ENCODE peak calls at places on chromosomes 4 and X, in five cellular contexts. F is skeletal muscle cell, M is iPS DF 6.9, C is AG10803, H is trophoblast cell. R is an unnamed sample.

GRCh38 chr4:84913176-84913575 is 53.3 kb downstream of the WDFY3 start:
- DNase-seq in F (peak), M (no peak), C (peak), H (no peak), R (no peak)

GRCh38 chr4:4260185-4260751 is 12.2 kb upstream of the TMEM128 start:
- DNase-seq in F (no peak), M (no peak), C (peak), H (peak), R (peak)

GRCh38 chr4:168674077-168674747 is 177.4 kb downstream of the PALLD start:
- DNase-seq in F (peak), M (no peak), C (no peak), H (peak), R (no peak)

GRCh38 chr4:59223292-59223941 is 1976.7 kb upstream of the ADGRL3 start:
- DNase-seq in F (no peak), M (no peak), C (no peak), H (no peak), R (no peak)

GRCh38 chr4:55838356-55838755 is 15.1 kb upstream of the EXOC1 start:
- DNase-seq in F (no peak), M (no peak), C (peak), H (peak), R (no peak)

GRCh38 chrX:133215747-133216146 is 2.4 kb downstream of the TFDP3 start:
- DNase-seq in F (no peak), M (no peak), C (no peak), H (peak), R (no peak)

GRCh38 chr4:3123201-3123671 is 48.8 kb downstream of the HTT start:
- DNase-seq in F (no peak), M (no peak), C (peak), H (peak), R (no peak)

GRCh38 chr4:38125816-38126215 is 165.6 kb downstream of the PTTG2 start:
- DNase-seq in F (peak), M (no peak), C (no peak), H (no peak), R (no peak)

GRCh38 chr4:71456841-71457240 is 118.0 kb downstream of the SLC4A4 start:
- DNase-seq in F (peak), M (no peak), C (peak), H (peak), R (no peak)

GRCh38 chr4:94457692-94458106 is 6.0 kb downstream of the PDLIM5 start:
- DNase-seq in F (no peak), M (no peak), C (no peak), H (no peak), R (no peak)

GRCh38 chr4:57146444-57146843 is 36.3 kb upstream of the IGFBP7 start:
- DNase-seq in F (no peak), M (no peak), C (no peak), H (no peak), R (no peak)

GRCh38 chr4:143489116-143489515 is 24.4 kb upstream of the SMARCA5 start:
- DNase-seq in F (no peak), M (no peak), C (peak), H (peak), R (no peak)

GRCh38 chr4:25930722-25931354 is 16.8 kb downstream of the SMIM20 start:
- DNase-seq in F (no peak), M (no peak), C (no peak), H (no peak), R (no peak)

GRCh38 chr4:95761441-95761840 is 78.5 kb upstream of the PDHA2 start:
- DNase-seq in F (no peak), M (no peak), C (no peak), H (peak), R (no peak)

GRCh38 chrX:10582215-10582733 is 38.1 kb downstream of the MID1 start:
- DNase-seq in F (no peak), M (no peak), C (no peak), H (no peak), R (no peak)

GRCh38 chrX:16711219-16712115 is 1.0 kb downstream of the CTPS2 start:
- DNase-seq in F (no peak), M (no peak), C (no peak), H (no peak), R (no peak)

GRCh38 chrX:67587946-67588624 is 44.3 kb downstream of the AR start:
- DNase-seq in F (peak), M (no peak), C (no peak), H (no peak), R (no peak)

DNA sequence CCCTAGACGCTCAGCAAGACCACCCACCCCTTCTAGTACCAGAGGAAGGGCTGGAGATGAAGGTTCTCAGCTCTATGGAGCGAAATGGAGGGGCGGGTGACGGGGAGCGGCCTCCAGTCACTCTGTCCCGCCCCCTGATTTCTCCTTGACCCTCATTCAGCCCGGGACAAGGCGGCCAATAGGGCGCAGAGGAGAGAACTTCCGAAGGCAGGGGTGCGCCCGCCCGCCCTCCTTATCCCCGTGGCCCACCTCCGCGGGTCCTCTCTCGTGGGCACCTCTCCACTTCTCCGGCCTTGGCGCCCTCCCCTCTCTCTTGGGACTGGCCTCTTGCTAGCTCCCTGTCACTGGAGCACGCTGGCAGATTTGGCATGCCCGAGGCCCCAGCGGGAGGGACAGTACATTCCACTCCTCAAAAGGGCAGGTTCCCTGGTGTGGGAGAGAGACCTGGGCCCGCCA is 1.1 kb upstream of the SEPTIN6 start:
- DNase-seq in F (no peak), M (no peak), C (no peak), H (no peak), R (no peak)
- H3K4me3 ChIP-seq in F (no peak), M (peak), C (no peak), H (peak), R (peak)

GRCh38 chr4:44722001-44722400 is 4.4 kb downstream of the GNPDA2 start:
- DNase-seq in F (no peak), M (no peak), C (no peak), H (no peak), R (no peak)

GRCh38 chr4:44713125-44713524 is 13.2 kb downstream of the GNPDA2 start:
- DNase-seq in F (no peak), M (no peak), C (no peak), H (no peak), R (no peak)

GRCh38 chr4:44716597-44716996 is 9.8 kb downstream of the GNPDA2 start:
- DNase-seq in F (no peak), M (no peak), C (no peak), H (no peak), R (no peak)
- H3K4me3 ChIP-seq in F (no peak), M (no peak), C (no peak), H (no peak), R (no peak)

GRCh38 chr4:48490680-48491513 is 845 bp downstream of the ZAR1 start:
- DNase-seq in F (no peak), M (no peak), C (no peak), H (no peak), R (no peak)
- H3K4me3 ChIP-seq in F (no peak), M (peak), C (no peak), H (peak), R (no peak)

GRCh38 chr4:77849278-77849965 is 13.2 kb upstream of the MRPL1 start:
- DNase-seq in F (no peak), M (no peak), C (no peak), H (no peak), R (no peak)

GRCh38 chr4:77856152-77856551 is 6.5 kb upstream of the MRPL1 start:
- DNase-seq in F (no peak), M (no peak), C (no peak), H (no peak), R (no peak)

GRCh38 chr4:77852892-77853495 is 9.6 kb upstream of the MRPL1 start:
- DNase-seq in F (no peak), M (no peak), C (no peak), H (no peak), R (peak)

GRCh38 chr4:77859256-77859655 is 3.4 kb upstream of the MRPL1 start:
- DNase-seq in F (no peak), M (no peak), C (no peak), H (no peak), R (no peak)

DNA sequence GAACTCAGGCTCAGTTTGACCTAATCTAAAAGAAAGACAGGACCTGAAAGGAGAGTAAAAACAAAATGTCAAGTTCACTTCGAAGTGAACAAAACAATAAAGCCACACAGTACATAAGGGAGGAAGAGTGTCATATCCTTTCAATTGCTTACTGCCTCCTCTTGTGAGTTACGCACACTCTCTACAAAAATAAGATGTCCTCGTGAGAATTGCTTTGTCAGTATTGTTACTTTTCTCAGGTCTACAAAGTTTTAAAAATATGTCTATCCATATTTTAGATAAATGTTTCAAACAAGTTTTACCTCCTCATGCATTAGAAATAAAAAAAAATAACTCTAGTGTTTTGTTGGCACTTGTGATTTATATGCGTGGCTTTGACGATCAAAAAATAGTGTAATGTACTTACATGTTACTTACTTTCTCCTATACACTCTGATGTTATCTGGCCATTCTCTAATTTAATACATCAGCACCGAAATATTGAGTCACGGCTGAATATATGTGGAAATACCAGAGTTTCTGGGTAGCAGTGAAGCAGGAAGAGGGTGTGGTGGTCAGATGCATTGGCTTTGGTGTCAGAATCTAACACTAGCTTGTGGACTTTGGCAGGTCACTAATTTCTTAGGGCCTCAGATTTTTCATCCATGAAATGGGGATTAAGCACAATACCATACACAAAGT is 8.1 kb upstream of the MRPL1 start:
- DNase-seq in F (no peak), M (no peak), C (no peak), H (peak), R (no peak)
- H3K4me3 ChIP-seq in F (no peak), M (no peak), C (no peak), H (no peak), R (no peak)

DNA sequence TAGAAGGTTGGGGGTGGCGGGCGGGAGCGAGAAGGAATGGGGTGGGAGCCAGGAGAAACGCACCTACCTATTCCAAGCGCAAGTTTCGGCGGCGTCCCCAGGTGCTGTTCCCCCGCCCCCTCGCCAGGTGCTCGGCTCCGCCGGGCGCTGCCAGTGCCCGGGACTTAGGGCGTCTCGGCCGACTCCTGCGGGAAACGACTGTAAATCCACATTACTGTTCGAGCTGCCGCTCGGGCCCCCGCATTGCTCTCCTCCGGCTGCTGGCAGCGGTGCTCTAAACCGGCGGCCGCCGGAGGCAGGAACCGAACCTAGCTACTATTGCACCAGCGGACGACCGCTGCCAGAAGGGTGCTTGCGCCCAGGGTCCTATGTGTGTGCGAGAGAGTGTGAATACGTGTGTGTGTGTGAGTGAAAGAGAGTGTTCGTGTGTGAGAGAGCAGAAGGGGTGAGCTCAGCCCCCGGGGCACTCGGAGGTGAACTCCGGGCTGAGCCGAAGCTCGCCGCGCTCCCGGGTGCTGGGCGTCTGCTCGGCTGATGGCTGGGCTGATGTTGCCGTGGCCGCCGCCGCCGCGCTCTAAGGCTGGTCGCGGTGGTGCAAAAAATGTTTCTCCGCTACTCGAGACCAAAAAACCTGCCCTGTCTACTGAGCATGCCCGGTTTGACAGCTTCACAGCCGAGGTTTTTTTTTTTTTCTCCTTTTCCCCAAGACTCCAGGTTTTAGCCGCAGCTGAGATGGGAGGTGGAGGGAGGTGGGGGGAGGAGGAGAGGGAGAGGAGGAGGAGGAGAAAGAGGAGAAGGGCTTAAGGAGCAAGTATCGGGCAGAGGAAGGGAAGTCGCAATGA is 115.7 kb upstream of the TEX13C start:
- DNase-seq in F (no peak), M (no peak), C (peak), H (no peak), R (no peak)
- H3K4me3 ChIP-seq in F (peak), M (peak), C (no peak), H (peak), R (peak)

GRCh38 chrX:123988423-123989116 is 27.1 kb downstream of the STAG2 start:
- DNase-seq in F (no peak), M (no peak), C (no peak), H (no peak), R (no peak)
- H3K4me3 ChIP-seq in F (no peak), M (no peak), C (no peak), H (no peak), R (no peak)

GRCh38 chr4:115972967-115973366 is 859.5 kb upstream of the NDST4 start:
- DNase-seq in F (no peak), M (no peak), C (no peak), H (no peak), R (no peak)
- H3K4me3 ChIP-seq in F (no peak), M (no peak), C (no peak), H (no peak), R (no peak)

DNA sequence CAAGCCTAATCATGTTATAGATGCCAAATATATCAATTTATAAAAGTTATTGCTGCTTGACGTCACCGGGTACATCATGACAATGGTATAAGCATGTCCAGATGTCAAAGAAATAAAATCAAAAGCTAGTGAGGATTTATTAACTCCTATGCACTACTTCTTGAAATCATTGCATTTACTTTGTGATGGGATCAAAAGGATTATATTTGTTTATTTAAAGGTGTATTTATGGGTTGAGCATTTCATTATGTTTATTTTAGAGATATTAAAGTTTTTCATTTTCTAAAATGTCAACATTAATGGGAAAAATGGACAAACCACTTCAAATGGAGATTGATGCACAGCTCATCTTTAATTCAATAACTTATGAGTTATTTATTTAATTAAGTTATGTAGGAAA is 277.8 kb downstream of the EPHA5 start:
- DNase-seq in F (no peak), M (no peak), C (no peak), H (no peak), R (no peak)
- H3K4me3 ChIP-seq in F (no peak), M (no peak), C (no peak), H (no peak), R (no peak)

GRCh38 chr4:102817021-102817605 is 10.2 kb downstream of the UBE2D3 start:
- DNase-seq in F (no peak), M (no peak), C (no peak), H (no peak), R (no peak)

GRCh38 chr4:102817613-102818268 is 9.6 kb downstream of the UBE2D3 start:
- DNase-seq in F (no peak), M (no peak), C (no peak), H (no peak), R (no peak)

GRCh38 chr4:102819588-102820365 is 7.6 kb downstream of the UBE2D3 start:
- DNase-seq in F (no peak), M (no peak), C (no peak), H (no peak), R (no peak)

DNA sequence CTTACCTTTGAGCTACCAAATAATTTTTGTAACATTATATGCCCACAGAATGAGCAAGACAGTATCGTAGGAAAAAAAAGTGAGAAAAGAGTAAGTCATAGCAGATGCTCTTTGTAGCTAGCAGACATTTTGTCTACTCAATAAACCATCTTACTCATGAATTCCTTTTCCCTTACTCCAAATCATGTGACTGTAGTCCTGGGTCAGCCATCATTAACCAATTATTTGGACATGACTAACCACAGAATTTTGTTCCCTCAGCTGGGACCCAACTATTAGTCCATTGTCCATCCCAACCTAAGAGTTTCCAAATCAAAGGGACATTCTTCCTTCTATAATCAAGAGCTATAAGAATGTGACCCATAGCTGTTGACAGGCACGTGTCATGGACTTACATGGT is 11.4 kb downstream of the UBE2D3 start:
- DNase-seq in F (peak), M (no peak), C (peak), H (peak), R (no peak)
- H3K4me3 ChIP-seq in F (no peak), M (no peak), C (no peak), H (no peak), R (no peak)

GRCh38 chrX:2252331-2253065 is 248.3 kb downstream of the DHRSX start:
- DNase-seq in F (no peak), M (no peak), C (no peak), H (no peak), R (no peak)
- H3K4me3 ChIP-seq in F (no peak), M (no peak), C (no peak), H (no peak), R (no peak)